ENCODE peak calls at places on chromosomes 12 and 14, in nine cellular contexts. One of them, this sample, is unnamed.

GRCh38 chr12:124005736-124006581 is 32.9 kb downstream of the ZNF664 start:
- DNase-seq in stromal cell of bone marrow: no peak
- DNase-seq in activated CD4-positive, alpha-beta memory T cell treated with anti-CD3 and anti-CD28 coated beads, Interleukin-2, amount 10 ng/mL, durations not matched to agents 7 days and 5 days: no peak
- DNase-seq in mucosa of gallbladder: peak; percentile 42
- DNase-seq in AG10803: no peak
- DNase-seq in kidney tubule cell: no peak
- DNase-seq in mesendoderm: no peak
- DNase-seq in AG08395: no peak
- DNase-seq in activated CD4-positive, alpha-beta T cell treated with anti-CD3 and anti-CD28 coated beads for 1 hour: no peak
- DNase-seq in this sample: no peak

GRCh38 chr12:110345963-110346362 is 57.5 kb downstream of the ANAPC7 start:
- DNase-seq in activated CD4-positive, alpha-beta T cell treated with anti-CD3 and anti-CD28 coated beads for 1 hour: no peak
- DNase-seq in AG10803: no peak
- DNase-seq in mucosa of gallbladder: no peak
- DNase-seq in kidney tubule cell: no peak
- DNase-seq in AG08395: no peak
- DNase-seq in stromal cell of bone marrow: no peak
- DNase-seq in mesendoderm: peak; percentile 14
- DNase-seq in activated CD4-positive, alpha-beta memory T cell treated with anti-CD3 and anti-CD28 coated beads, Interleukin-2, amount 10 ng/mL, durations not matched to agents 7 days and 5 days: no peak
- DNase-seq in this sample: no peak

GRCh38 chr14:105475269-105475915 is 771 bp downstream of the CRIP2 start:
- DNase-seq in activated CD4-positive, alpha-beta memory T cell treated with anti-CD3 and anti-CD28 coated beads, Interleukin-2, amount 10 ng/mL, durations not matched to agents 7 days and 5 days: no peak
- DNase-seq in AG08395: peak; percentile 52
- DNase-seq in activated CD4-positive, alpha-beta T cell treated with anti-CD3 and anti-CD28 coated beads for 1 hour: no peak
- DNase-seq in stromal cell of bone marrow: no peak
- DNase-seq in mesendoderm: peak; percentile 68
- DNase-seq in AG10803: no peak
- DNase-seq in kidney tubule cell: peak; percentile 80
- DNase-seq in mucosa of gallbladder: no peak
- DNase-seq in this sample: no peak

GRCh38 chr12:113855998-113856397 is 110.1 kb downstream of the RBM19 start:
- DNase-seq in mucosa of gallbladder: no peak
- DNase-seq in activated CD4-positive, alpha-beta T cell treated with anti-CD3 and anti-CD28 coated beads for 1 hour: no peak
- DNase-seq in activated CD4-positive, alpha-beta memory T cell treated with anti-CD3 and anti-CD28 coated beads, Interleukin-2, amount 10 ng/mL, durations not matched to agents 7 days and 5 days: no peak
- DNase-seq in mesendoderm: no peak
- DNase-seq in kidney tubule cell: no peak
- DNase-seq in AG08395: no peak
- DNase-seq in stromal cell of bone marrow: no peak
- DNase-seq in AG10803: no peak
- DNase-seq in this sample: no peak

GRCh38 chr14:76514599-76514998 is 138.7 kb downstream of the ESRRB start:
- DNase-seq in activated CD4-positive, alpha-beta T cell treated with anti-CD3 and anti-CD28 coated beads for 1 hour: no peak
- DNase-seq in activated CD4-positive, alpha-beta memory T cell treated with anti-CD3 and anti-CD28 coated beads, Interleukin-2, amount 10 ng/mL, durations not matched to agents 7 days and 5 days: no peak
- DNase-seq in AG10803: no peak
- DNase-seq in mesendoderm: no peak
- DNase-seq in AG08395: no peak
- DNase-seq in mucosa of gallbladder: no peak
- DNase-seq in kidney tubule cell: no peak
- DNase-seq in stromal cell of bone marrow: no peak
- DNase-seq in this sample: no peak

GRCh38 chr12:4780624-4781023 is 60.4 kb downstream of the GALNT8 start:
- DNase-seq in AG08395: no peak
- DNase-seq in AG10803: no peak
- DNase-seq in kidney tubule cell: no peak
- DNase-seq in activated CD4-positive, alpha-beta T cell treated with anti-CD3 and anti-CD28 coated beads for 1 hour: no peak
- DNase-seq in stromal cell of bone marrow: no peak
- DNase-seq in activated CD4-positive, alpha-beta memory T cell treated with anti-CD3 and anti-CD28 coated beads, Interleukin-2, amount 10 ng/mL, durations not matched to agents 7 days and 5 days: no peak
- DNase-seq in mesendoderm: no peak
- DNase-seq in mucosa of gallbladder: no peak
- DNase-seq in this sample: no peak

GRCh38 chr12:14418526-14418925 is 53.0 kb downstream of the ATF7IP start:
- DNase-seq in AG08395: peak; percentile 8
- DNase-seq in kidney tubule cell: peak; percentile 34
- DNase-seq in activated CD4-positive, alpha-beta memory T cell treated with anti-CD3 and anti-CD28 coated beads, Interleukin-2, amount 10 ng/mL, durations not matched to agents 7 days and 5 days: no peak
- DNase-seq in mucosa of gallbladder: no peak
- DNase-seq in stromal cell of bone marrow: no peak
- DNase-seq in AG10803: peak; percentile 34
- DNase-seq in mesendoderm: no peak
- DNase-seq in activated CD4-positive, alpha-beta T cell treated with anti-CD3 and anti-CD28 coated beads for 1 hour: no peak
- DNase-seq in this sample: peak; percentile 52

GRCh38 chr12:26233620-26234019 is 38.2 kb downstream of the SSPN start:
- DNase-seq in kidney tubule cell: no peak
- DNase-seq in mesendoderm: no peak
- DNase-seq in stromal cell of bone marrow: no peak
- DNase-seq in activated CD4-positive, alpha-beta T cell treated with anti-CD3 and anti-CD28 coated beads for 1 hour: no peak
- DNase-seq in mucosa of gallbladder: no peak
- DNase-seq in AG10803: peak; percentile 66
- DNase-seq in activated CD4-positive, alpha-beta memory T cell treated with anti-CD3 and anti-CD28 coated beads, Interleukin-2, amount 10 ng/mL, durations not matched to agents 7 days and 5 days: no peak
- DNase-seq in AG08395: no peak
- DNase-seq in this sample: no peak

GRCh38 chr12:34398366-34398705 is 376.0 kb downstream of the ALG10 start:
- DNase-seq in mesendoderm: no peak
- DNase-seq in activated CD4-positive, alpha-beta T cell treated with anti-CD3 and anti-CD28 coated beads for 1 hour: peak; percentile 4
- DNase-seq in AG10803: no peak
- DNase-seq in mucosa of gallbladder: peak; percentile 9
- DNase-seq in AG08395: no peak
- DNase-seq in activated CD4-positive, alpha-beta memory T cell treated with anti-CD3 and anti-CD28 coated beads, Interleukin-2, amount 10 ng/mL, durations not matched to agents 7 days and 5 days: no peak
- DNase-seq in kidney tubule cell: no peak
- DNase-seq in stromal cell of bone marrow: no peak
- DNase-seq in this sample: no peak

GRCh38 chr12:6773662-6774351 is 1.5 kb downstream of the LAG3 start:
- DNase-seq in mucosa of gallbladder: no peak
- DNase-seq in AG10803: no peak
- DNase-seq in stromal cell of bone marrow: no peak
- DNase-seq in activated CD4-positive, alpha-beta memory T cell treated with anti-CD3 and anti-CD28 coated beads, Interleukin-2, amount 10 ng/mL, durations not matched to agents 7 days and 5 days: peak; percentile 42
- DNase-seq in mesendoderm: no peak
- DNase-seq in AG08395: no peak
- DNase-seq in kidney tubule cell: no peak
- DNase-seq in activated CD4-positive, alpha-beta T cell treated with anti-CD3 and anti-CD28 coated beads for 1 hour: peak; percentile 27
- DNase-seq in this sample: no peak

GRCh38 chr12:105814283-105814682 is 324.5 kb downstream of the NUAK1 start:
- DNase-seq in stromal cell of bone marrow: no peak
- DNase-seq in AG08395: no peak
- DNase-seq in AG10803: no peak
- DNase-seq in kidney tubule cell: no peak
- DNase-seq in mesendoderm: no peak
- DNase-seq in activated CD4-positive, alpha-beta memory T cell treated with anti-CD3 and anti-CD28 coated beads, Interleukin-2, amount 10 ng/mL, durations not matched to agents 7 days and 5 days: no peak
- DNase-seq in mucosa of gallbladder: no peak
- DNase-seq in activated CD4-positive, alpha-beta T cell treated with anti-CD3 and anti-CD28 coated beads for 1 hour: no peak
- DNase-seq in this sample: no peak

GRCh38 chr14:99029916-99030305 is 242.1 kb downstream of the BCL11B start:
- DNase-seq in AG10803: no peak
- DNase-seq in kidney tubule cell: no peak
- DNase-seq in mucosa of gallbladder: no peak
- DNase-seq in activated CD4-positive, alpha-beta memory T cell treated with anti-CD3 and anti-CD28 coated beads, Interleukin-2, amount 10 ng/mL, durations not matched to agents 7 days and 5 days: no peak
- DNase-seq in AG08395: no peak
- DNase-seq in activated CD4-positive, alpha-beta T cell treated with anti-CD3 and anti-CD28 coated beads for 1 hour: no peak
- DNase-seq in mesendoderm: no peak
- DNase-seq in stromal cell of bone marrow: no peak
- DNase-seq in this sample: no peak

GRCh38 chr14:66388516-66388915 is 97.7 kb upstream of the CCDC196 start:
- DNase-seq in mucosa of gallbladder: no peak
- DNase-seq in mesendoderm: no peak
- DNase-seq in activated CD4-positive, alpha-beta T cell treated with anti-CD3 and anti-CD28 coated beads for 1 hour: no peak
- DNase-seq in activated CD4-positive, alpha-beta memory T cell treated with anti-CD3 and anti-CD28 coated beads, Interleukin-2, amount 10 ng/mL, durations not matched to agents 7 days and 5 days: no peak
- DNase-seq in AG08395: no peak
- DNase-seq in kidney tubule cell: no peak
- DNase-seq in AG10803: no peak
- DNase-seq in stromal cell of bone marrow: no peak
- DNase-seq in this sample: no peak